ENCODE peak calls at places on chromosomes 7 and 10, in ten cellular contexts. A, G, Y, R, K, X, Z, T, H and B are unnamed samples.

GRCh38 chr10:114246679-114247305 is 7.7 kb downstream of the VWA2 start:
- DNase-seq in A (no peak), G (no peak), Y (no peak), R (no peak), K (peak), X (no peak), Z (no peak), T (peak), H (no peak), B (no peak)

GRCh38 chr7:114630186-114630824 is 215.7 kb downstream of the FOXP2 start:
- DNase-seq in A (no peak), G (no peak), Y (no peak), R (no peak), K (no peak), X (no peak), Z (no peak), T (no peak), H (no peak), B (no peak)

GRCh38 chr10:71608863-71609768 is 110.5 kb downstream of the C10orf105 start:
- DNase-seq in A (no peak), G (peak), Y (peak), R (peak), K (peak), X (peak), Z (peak), T (no peak), H (peak), B (peak)

GRCh38 chr10:77873558-77874380 is 52.8 kb downstream of the DLG5 start:
- DNase-seq in A (peak), G (peak), Y (peak), R (peak), K (peak), X (peak), Z (no peak), T (peak), H (peak), B (no peak)

GRCh38 chr10:122706467-122706866 is 6.8 kb upstream of the C10orf120 start:
- DNase-seq in A (no peak), G (no peak), Y (no peak), R (no peak), K (no peak), X (no peak), Z (no peak), T (no peak), H (no peak), B (no peak)

GRCh38 chr10:9510626-9511025 is 1456.1 kb downstream of the GATA3 start:
- DNase-seq in A (no peak), G (no peak), Y (no peak), R (no peak), K (no peak), X (no peak), Z (no peak), T (no peak), H (no peak), B (no peak)

GRCh38 chr10:113550365-113550764 is 2.5 kb upstream of the HABP2 start:
- DNase-seq in A (no peak), G (no peak), Y (no peak), R (peak), K (no peak), X (no peak), Z (no peak), T (peak), H (no peak), B (no peak)

GRCh38 chr10:105243825-105244224 is 602.7 kb downstream of the SORCS3 start:
- DNase-seq in A (no peak), G (no peak), Y (no peak), R (no peak), K (no peak), X (no peak), Z (no peak), T (no peak), H (no peak), B (no peak)

GRCh38 chr10:125153693-125154490 is 6.5 kb downstream of the CTBP2 start:
- DNase-seq in A (no peak), G (no peak), Y (no peak), R (peak), K (no peak), X (no peak), Z (no peak), T (no peak), H (no peak), B (no peak)

GRCh38 chr10:8910314-8910713 is 855.8 kb downstream of the GATA3 start:
- DNase-seq in A (no peak), G (no peak), Y (no peak), R (no peak), K (peak), X (no peak), Z (no peak), T (no peak), H (no peak), B (no peak)

GRCh38 chr7:131051304-131051703 is 276.4 kb upstream of the MKLN1 start:
- DNase-seq in A (no peak), G (no peak), Y (no peak), R (no peak), K (no peak), X (no peak), Z (no peak), T (no peak), H (no peak), B (no peak)

GRCh38 chr10:72276013-72276387 is 2.3 kb downstream of the DDIT4 start:
- DNase-seq in A (no peak), G (no peak), Y (no peak), R (peak), K (peak), X (peak), Z (peak), T (no peak), H (no peak), B (no peak)

GRCh38 chr7:149729983-149730801 is 43.2 kb downstream of the ZNF467 start:
- DNase-seq in A (no peak), G (no peak), Y (peak), R (no peak), K (no peak), X (peak), Z (peak), T (no peak), H (peak), B (no peak)

GRCh38 chr10:113627836-113628235 is 36.0 kb downstream of the NRAP start:
- DNase-seq in A (no peak), G (no peak), Y (no peak), R (no peak), K (no peak), X (peak), Z (no peak), T (no peak), H (no peak), B (no peak)

GRCh38 chr10:69413221-69413865 is 3.4 kb downstream of the TACR2 start:
- DNase-seq in A (no peak), G (no peak), Y (peak), R (peak), K (peak), X (peak), Z (no peak), T (no peak), H (peak), B (no peak)
- TF ChIP-seq CTCF in A (peak), G (peak), Y (peak), R (peak), K (peak), X (peak), Z (peak), T (peak), H (peak), B (peak)

DNA sequence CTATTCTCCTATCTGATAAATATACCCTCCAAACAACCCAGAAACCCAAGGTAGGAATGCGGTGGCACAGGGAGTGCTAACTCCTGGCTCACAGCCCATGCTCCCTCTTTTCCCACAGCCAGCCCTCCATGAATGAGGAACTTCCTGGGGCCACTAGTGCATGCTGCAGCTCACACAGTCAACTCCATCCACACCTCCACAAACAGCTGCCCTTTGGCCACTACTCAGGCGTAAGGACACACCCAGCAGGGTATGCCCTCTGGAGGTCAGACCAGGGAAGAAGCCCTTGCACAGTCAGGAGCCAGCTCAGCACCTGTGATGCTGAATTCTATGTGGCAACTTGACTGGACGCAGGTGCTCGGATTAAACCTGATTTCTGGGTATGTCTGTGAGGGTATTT is 85.2 kb upstream of the PIK3CG start:
- DNase-seq in A (no peak), G (no peak), Y (no peak), R (no peak), K (peak), X (no peak), Z (no peak), T (no peak), H (no peak), B (no peak)
- TF ChIP-seq CTCF in A (peak), G (no peak), Y (no peak), R (no peak), K (no peak), X (no peak), Z (no peak), T (no peak), H (no peak), B (peak)

GRCh38 chr7:151439855-151440798 is at the start of gene CRYGN:
- DNase-seq in A (no peak), G (no peak), Y (no peak), R (no peak), K (no peak), X (peak), Z (no peak), T (no peak), H (peak), B (no peak)
- TF ChIP-seq CTCF in A (no peak), G (no peak), Y (no peak), R (no peak), K (no peak), X (no peak), Z (no peak), T (no peak), H (no peak), B (no peak)

DNA sequence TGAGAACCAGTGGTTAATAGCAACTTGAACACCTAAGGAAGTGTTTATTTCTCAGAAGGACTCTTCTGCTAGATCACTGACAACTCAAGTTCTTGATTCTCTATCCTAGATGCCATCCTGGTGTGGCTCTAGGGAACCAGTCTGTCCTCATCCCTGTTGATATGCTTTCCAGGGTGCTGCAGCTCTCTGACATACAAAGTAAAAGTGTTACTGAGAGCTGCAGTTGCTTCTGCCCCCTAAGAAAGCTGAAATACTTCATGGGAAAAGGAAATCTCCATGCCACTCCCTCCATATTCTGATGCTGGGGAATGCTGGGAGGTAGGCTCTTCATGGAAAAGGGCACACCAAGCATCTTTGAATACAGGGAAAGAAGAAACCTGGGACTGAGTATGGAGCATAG is 168.1 kb downstream of the KLF6 start:
- DNase-seq in A (no peak), G (no peak), Y (no peak), R (no peak), K (no peak), X (no peak), Z (no peak), T (no peak), H (no peak), B (no peak)
- TF ChIP-seq CTCF in A (no peak), G (no peak), Y (no peak), R (no peak), K (no peak), X (no peak), Z (no peak), T (no peak), H (no peak), B (no peak)

GRCh38 chr10:13483951-13484350 is 44.9 kb downstream of the BEND7 start:
- DNase-seq in A (no peak), G (no peak), Y (peak), R (no peak), K (no peak), X (no peak), Z (no peak), T (no peak), H (peak), B (no peak)

GRCh38 chr10:13481690-13482089 is 47.1 kb downstream of the BEND7 start:
- DNase-seq in A (no peak), G (no peak), Y (no peak), R (no peak), K (no peak), X (no peak), Z (no peak), T (no peak), H (no peak), B (no peak)

GRCh38 chr10:13489035-13489434 is 39.8 kb downstream of the BEND7 start:
- DNase-seq in A (no peak), G (no peak), Y (no peak), R (no peak), K (no peak), X (no peak), Z (no peak), T (no peak), H (no peak), B (no peak)

GRCh38 chr10:13483073-13483472 is 45.7 kb downstream of the BEND7 start:
- DNase-seq in A (no peak), G (no peak), Y (peak), R (no peak), K (no peak), X (no peak), Z (no peak), T (no peak), H (no peak), B (no peak)

DNA sequence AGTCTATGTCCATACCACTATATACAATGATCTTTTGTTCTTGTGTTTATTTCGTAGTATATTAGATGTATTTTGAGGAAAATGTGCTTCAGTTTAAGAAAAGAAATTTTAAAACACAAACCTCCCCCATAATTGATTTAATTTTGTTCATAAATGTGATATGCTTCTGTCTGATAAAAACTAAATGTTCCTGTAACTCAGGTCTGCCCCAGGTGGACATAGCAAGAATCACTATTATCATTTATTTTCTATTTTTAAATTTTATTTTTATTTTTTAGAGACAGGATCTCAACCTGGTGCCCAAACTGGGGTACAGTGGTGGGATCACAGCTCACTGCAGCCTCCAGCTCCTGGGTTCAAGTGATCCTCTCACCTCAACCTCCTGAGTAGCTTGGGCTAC is 43.2 kb downstream of the BEND7 start:
- DNase-seq in A (no peak), G (no peak), Y (no peak), R (peak), K (no peak), X (no peak), Z (no peak), T (no peak), H (no peak), B (no peak)
- TF ChIP-seq CTCF in A (no peak), G (no peak), Y (peak), R (peak), K (peak), X (no peak), Z (no peak), T (peak), H (no peak), B (peak)